ENCODE peak calls at places on chromosomes 6 and 20, in eight cellular contexts. S, H, D, K, B, X, E and V are unnamed samples.

GRCh38 chr6:90493332-90493731 is 93.5 kb downstream of the MAP3K7 start:
- DNase-seq in E (no peak), X (no peak), K (no peak), D (no peak), S (peak; percentile 6), B (no peak), H (no peak), V (no peak)

GRCh38 chr6:139778688-139779087 is 404.2 kb upstream of the CITED2 start:
- DNase-seq in X (peak; percentile 50), S (no peak), K (peak; percentile 24), D (no peak), E (no peak), B (no peak), H (no peak), V (no peak)

GRCh38 chr20:43946659-43947315 is 32.1 kb downstream of the TOX2 start:
- DNase-seq in X (no peak), E (no peak), K (no peak), D (no peak), S (no peak), B (no peak), H (no peak), V (no peak)

GRCh38 chr20:49729780-49730179 is 16.1 kb upstream of the B4GALT5 start:
- DNase-seq in B (no peak), H (no peak), S (peak; percentile 31), D (no peak), K (peak; percentile 6), E (no peak), X (no peak), V (no peak)

GRCh38 chr20:62069741-62070216 is 4.1 kb upstream of the TAF4 start:
- DNase-seq in D (no peak), K (peak; percentile 31), X (no peak), E (no peak), H (no peak), S (peak; percentile 69), B (no peak), V (no peak)

GRCh38 chr6:138007014-138007472 is 100.2 kb downstream of the PERP start:
- DNase-seq in H (peak; percentile 64), X (no peak), B (peak; percentile 85), E (peak; percentile 40), K (peak; percentile 17), S (peak; percentile 14), D (no peak), V (no peak)

GRCh38 chr6:1840491-1841121 is 230.9 kb downstream of the FOXC1 start:
- DNase-seq in K (no peak), X (peak; percentile 75), E (no peak), D (no peak), S (no peak), B (no peak), H (no peak), V (no peak)

GRCh38 chr6:35381132-35381531 is 38.8 kb downstream of the PPARD start:
- DNase-seq in E (no peak), D (no peak), X (no peak), S (peak; percentile 50), B (no peak), K (no peak), H (no peak), V (no peak)

GRCh38 chr6:99641270-99641669 is 34.6 kb downstream of the PRDM13 start:
- DNase-seq in X (no peak), E (no peak), K (no peak), D (no peak), H (no peak), S (no peak), B (no peak), V (no peak)

GRCh38 chr6:161001421-161001820 is 9.9 kb downstream of the MAP3K4 start:
- DNase-seq in K (no peak), X (no peak), D (no peak), B (no peak), H (no peak), E (no peak), S (no peak), V (peak; percentile 44)

GRCh38 chr20:64166712-64167615 is 2.7 kb downstream of the MYT1 start:
- DNase-seq in D (no peak), B (no peak), E (no peak), S (no peak), X (no peak), K (no peak), H (no peak), V (no peak)

GRCh38 chr6:26045046-26045938 is 41.9 kb upstream of the HFE start:
- DNase-seq in E (peak; percentile 76), H (no peak), X (peak; percentile 84), K (peak; percentile 97), S (peak; percentile 89), B (no peak), D (no peak), V (peak; percentile 90)

GRCh38 chr20:43583982-43584432 is 6.7 kb upstream of the IFT52 start:
- DNase-seq in X (peak; percentile 81), D (peak; percentile 54), H (peak; percentile 73), S (peak; percentile 94), K (peak; percentile 98), B (no peak), E (peak; percentile 56), V (peak; percentile 70)

GRCh38 chr20:35171753-35172433 is at the start of gene PROCR:
- DNase-seq in D (peak; percentile 88), S (peak; percentile 94), K (peak; percentile 86), X (peak; percentile 89), H (peak; percentile 64), E (peak; percentile 72), B (peak; percentile 87), V (peak; percentile 85)

GRCh38 chr6:30156262-30156599 is 4.8 kb downstream of the TRIM10 start:
- DNase-seq in K (peak; percentile 11), E (no peak), B (no peak), D (peak; percentile 28), S (peak; percentile 7), X (no peak), H (peak; percentile 56), V (no peak)

GRCh38 chr6:150325093-150325772 is 43.6 kb upstream of the IYD start:
- DNase-seq in H (no peak), X (no peak), K (no peak), S (no peak), E (peak; percentile 67), B (no peak), D (no peak), V (peak; percentile 40)

GRCh38 chr20:34468956-34469355 is 47.3 kb upstream of the DYNLRB1 start:
- DNase-seq in B (no peak), X (no peak), S (no peak), H (no peak), D (no peak), E (no peak), K (no peak), V (no peak)

GRCh38 chr6:15129872-15130271 is 116.0 kb upstream of the JARID2 start:
- DNase-seq in H (no peak), S (no peak), B (peak; percentile 11), X (no peak), K (no peak), D (no peak), E (no peak), V (no peak)

DNA sequence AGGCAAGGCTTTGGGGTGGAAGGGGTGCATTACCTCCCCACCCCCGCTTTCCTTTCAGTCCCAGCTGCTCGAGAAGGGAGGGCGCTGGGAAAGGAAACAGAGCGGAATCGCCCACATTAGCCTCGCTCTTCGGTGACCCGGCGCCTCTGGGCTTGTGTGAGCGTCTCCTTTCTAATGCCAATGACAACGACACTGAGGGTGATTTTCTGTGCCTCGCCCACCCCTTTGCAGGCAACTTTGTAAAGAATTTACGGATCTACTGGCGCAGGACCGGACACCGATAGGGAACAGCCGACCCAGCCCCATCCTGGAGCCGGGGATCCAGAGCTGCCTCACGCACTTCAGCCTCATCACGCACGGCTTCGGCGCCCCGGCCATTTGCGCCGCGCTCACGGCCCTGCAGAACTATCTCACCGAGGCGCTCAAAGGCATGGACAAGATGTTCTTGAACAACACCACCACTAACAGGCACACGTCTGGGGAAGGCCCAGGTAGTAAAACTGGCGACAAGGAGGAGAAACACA is 24.3 kb downstream of the TFAP2B start:
- DNase-seq in H (no peak), E (no peak), K (no peak), X (no peak), S (no peak), B (peak; percentile 79), D (no peak), V (no peak)
- H3K4me3 ChIP-seq in H (no peak overlapping the region), E (no peak overlapping the region), K (no peak overlapping the region), X (no peak overlapping the region), S (no peak overlapping the region), B (peak overlapping the region; percentile 62), D (no peak overlapping the region), V (no peak overlapping the region)

GRCh38 chr6:142868917-142869316 is 76.1 kb downstream of the HIVEP2 start:
- DNase-seq in X (no peak), K (no peak), S (no peak), D (no peak), H (no peak), E (no peak), B (no peak), V (no peak)
- H3K4me3 ChIP-seq in X (no peak overlapping the region), K (no peak overlapping the region), S (no peak overlapping the region), D (no peak overlapping the region), H (no peak overlapping the region), E (no peak overlapping the region), B (no peak overlapping the region), V (no peak overlapping the region)

DNA sequence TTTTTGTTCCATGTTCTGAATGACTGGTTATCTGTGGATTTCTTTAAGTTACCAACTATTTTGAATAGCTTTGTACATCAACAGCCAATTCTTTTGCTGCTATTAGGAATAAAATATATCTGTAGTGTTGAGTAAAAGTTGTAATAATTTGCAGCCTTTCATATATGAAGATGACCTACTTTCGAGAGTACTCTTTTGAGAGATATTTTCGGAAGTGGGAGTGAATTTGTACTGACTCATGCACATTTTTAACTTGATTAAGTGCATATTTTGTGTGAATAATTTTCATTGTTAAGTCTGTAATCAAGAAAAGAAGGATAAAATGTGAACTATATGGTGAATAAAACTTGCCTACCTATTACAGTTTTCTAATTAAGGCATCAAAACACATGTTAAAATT is 51.9 kb downstream of the L3MBTL3 start:
- DNase-seq in B (no peak), H (no peak), E (no peak), X (no peak), K (no peak), S (no peak), D (no peak), V (no peak)
- H3K4me3 ChIP-seq in B (no peak overlapping the region), H (no peak overlapping the region), E (no peak overlapping the region), X (no peak overlapping the region), K (no peak overlapping the region), S (no peak overlapping the region), D (no peak overlapping the region), V (no peak overlapping the region)

GRCh38 chr6:156886409-156886808 is 109.2 kb downstream of the ARID1B start:
- DNase-seq in S (no peak), B (no peak), H (peak; percentile 57), K (peak; percentile 35), E (peak; percentile 52), X (no peak), D (no peak), V (peak; percentile 55)
- H3K4me3 ChIP-seq in S (no peak overlapping the region), B (no peak overlapping the region), H (no peak overlapping the region), K (no peak overlapping the region), E (no peak overlapping the region), X (no peak overlapping the region), D (no peak overlapping the region), V (no peak overlapping the region)

DNA sequence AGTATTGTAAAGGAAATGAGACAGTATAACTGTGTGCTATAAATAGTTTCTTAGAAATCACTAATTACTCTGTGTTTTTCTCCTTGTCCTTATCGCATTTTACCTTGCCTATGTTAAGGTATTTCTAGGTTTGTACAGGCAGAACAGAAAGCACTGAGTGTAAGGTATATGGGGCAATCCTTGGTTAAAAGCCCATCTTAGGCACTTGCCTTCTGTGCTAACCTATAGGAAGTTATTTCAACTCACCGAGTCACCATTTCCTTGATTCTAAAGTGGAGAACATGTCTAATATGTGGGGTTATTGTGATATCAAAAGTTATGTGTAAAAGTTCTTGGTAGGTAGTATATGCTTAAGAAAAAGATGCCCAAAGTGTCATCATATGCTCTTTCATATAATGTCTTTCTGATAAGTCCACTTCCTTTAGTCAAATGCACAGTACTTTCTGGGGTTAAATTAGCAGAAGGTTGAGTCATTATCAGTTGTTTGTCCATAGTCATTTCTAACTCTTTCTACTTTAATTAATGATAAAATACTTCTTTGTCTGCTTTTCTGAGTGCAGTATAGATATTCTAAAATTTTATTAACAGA is 276.4 kb downstream of the UTRN start:
- DNase-seq in X (no peak), H (no peak), K (no peak), B (no peak), E (no peak), S (no peak), D (no peak), V (no peak)
- H3K4me3 ChIP-seq in X (no peak overlapping the region), H (no peak overlapping the region), K (no peak overlapping the region), B (no peak overlapping the region), E (no peak overlapping the region), S (no peak overlapping the region), D (no peak overlapping the region), V (no peak overlapping the region)